ENCODE peak calls at places on chromosome 19, in ten cellular contexts. One of them, this sample, is unnamed.

GRCh38 chr19:771332-771785 is 20.4 kb downstream of the MISP start:
- DNase-seq in CD4-positive, alpha-beta T cell: no peak
- DNase-seq in spleen: no peak
- DNase-seq in cardiac muscle cell: peak
- DNase-seq in HepG2: peak
- DNase-seq in type B pancreatic cell: no peak
- DNase-seq in keratinocyte: no peak
- DNase-seq in WERI-Rb-1: peak
- DNase-seq in cardiac fibroblast: peak
- DNase-seq in brain microvascular endothelial cell: peak
- DNase-seq in this sample: no peak

GRCh38 chr19:11123076-11123567 is 32.5 kb downstream of the SPC24 start:
- DNase-seq in CD4-positive, alpha-beta T cell: no peak
- DNase-seq in spleen: no peak
- DNase-seq in cardiac muscle cell: no peak
- DNase-seq in HepG2: no peak
- DNase-seq in type B pancreatic cell: no peak
- DNase-seq in keratinocyte: no peak
- DNase-seq in WERI-Rb-1: no peak
- DNase-seq in cardiac fibroblast: no peak
- DNase-seq in brain microvascular endothelial cell: no peak
- DNase-seq in this sample: no peak

GRCh38 chr19:12092065-12092867 is 27.7 kb downstream of the ZNF844 start:
- DNase-seq in CD4-positive, alpha-beta T cell: peak
- DNase-seq in spleen: peak
- DNase-seq in cardiac muscle cell: peak
- DNase-seq in HepG2: peak
- DNase-seq in type B pancreatic cell: peak
- DNase-seq in keratinocyte: peak
- DNase-seq in WERI-Rb-1: no peak
- DNase-seq in cardiac fibroblast: peak
- DNase-seq in brain microvascular endothelial cell: peak
- DNase-seq in this sample: peak

GRCh38 chr19:3840804-3841203 is 28.0 kb downstream of the ZFR2 start:
- DNase-seq in CD4-positive, alpha-beta T cell: no peak
- DNase-seq in spleen: no peak
- DNase-seq in cardiac muscle cell: no peak
- DNase-seq in HepG2: no peak
- DNase-seq in type B pancreatic cell: no peak
- DNase-seq in keratinocyte: no peak
- DNase-seq in WERI-Rb-1: no peak
- DNase-seq in cardiac fibroblast: no peak
- DNase-seq in brain microvascular endothelial cell: no peak
- DNase-seq in this sample: no peak

GRCh38 chr19:39083983-39084731 is at the start of gene ACP7:
- DNase-seq in CD4-positive, alpha-beta T cell: peak
- DNase-seq in spleen: no peak
- DNase-seq in cardiac muscle cell: no peak
- DNase-seq in HepG2: no peak
- DNase-seq in type B pancreatic cell: no peak
- DNase-seq in keratinocyte: no peak
- DNase-seq in WERI-Rb-1: peak
- DNase-seq in cardiac fibroblast: no peak
- DNase-seq in brain microvascular endothelial cell: no peak
- DNase-seq in this sample: no peak

GRCh38 chr19:29548483-29549085 is 22.8 kb downstream of the VSTM2B start:
- DNase-seq in CD4-positive, alpha-beta T cell: no peak
- DNase-seq in spleen: peak
- DNase-seq in cardiac muscle cell: no peak
- DNase-seq in HepG2: no peak
- DNase-seq in type B pancreatic cell: peak
- DNase-seq in keratinocyte: no peak
- DNase-seq in WERI-Rb-1: no peak
- DNase-seq in cardiac fibroblast: no peak
- DNase-seq in brain microvascular endothelial cell: no peak
- DNase-seq in this sample: peak

GRCh38 chr19:1767464-1767933 is 14.2 kb downstream of the ONECUT3 start:
- DNase-seq in CD4-positive, alpha-beta T cell: peak
- DNase-seq in spleen: peak
- DNase-seq in cardiac muscle cell: peak
- DNase-seq in HepG2: no peak
- DNase-seq in type B pancreatic cell: no peak
- DNase-seq in keratinocyte: no peak
- DNase-seq in WERI-Rb-1: peak
- DNase-seq in cardiac fibroblast: peak
- DNase-seq in brain microvascular endothelial cell: no peak
- DNase-seq in this sample: peak

GRCh38 chr19:38904463-38905185 is 4.9 kb downstream of the NFKBIB start:
- DNase-seq in CD4-positive, alpha-beta T cell: no peak
- DNase-seq in spleen: no peak
- DNase-seq in cardiac muscle cell: no peak
- DNase-seq in HepG2: no peak
- DNase-seq in type B pancreatic cell: no peak
- DNase-seq in keratinocyte: no peak
- DNase-seq in WERI-Rb-1: no peak
- DNase-seq in cardiac fibroblast: peak
- DNase-seq in brain microvascular endothelial cell: no peak
- DNase-seq in this sample: no peak

GRCh38 chr19:58395220-58395978 is at the start of gene RNF225:
- DNase-seq in CD4-positive, alpha-beta T cell: no peak
- DNase-seq in spleen: no peak
- DNase-seq in cardiac muscle cell: no peak
- DNase-seq in HepG2: no peak
- DNase-seq in type B pancreatic cell: no peak
- DNase-seq in keratinocyte: no peak
- DNase-seq in WERI-Rb-1: no peak
- DNase-seq in cardiac fibroblast: no peak
- DNase-seq in brain microvascular endothelial cell: no peak
- DNase-seq in this sample: no peak

GRCh38 chr19:56840452-56841193 is at the start of the genes PEG3 and ZIM2:
- DNase-seq in CD4-positive, alpha-beta T cell: no peak
- DNase-seq in spleen: no peak
- DNase-seq in cardiac muscle cell: peak
- DNase-seq in HepG2: peak
- DNase-seq in type B pancreatic cell: no peak
- DNase-seq in keratinocyte: no peak
- DNase-seq in WERI-Rb-1: peak
- DNase-seq in cardiac fibroblast: no peak
- DNase-seq in brain microvascular endothelial cell: no peak
- DNase-seq in this sample: peak

GRCh38 chr19:10226376-10227214 is 4.5 kb downstream of the S1PR2 start:
- DNase-seq in CD4-positive, alpha-beta T cell: no peak
- DNase-seq in spleen: no peak
- DNase-seq in cardiac muscle cell: peak
- DNase-seq in HepG2: no peak
- DNase-seq in type B pancreatic cell: peak
- DNase-seq in keratinocyte: no peak
- DNase-seq in WERI-Rb-1: no peak
- DNase-seq in cardiac fibroblast: peak
- DNase-seq in brain microvascular endothelial cell: peak
- DNase-seq in this sample: no peak

GRCh38 chr19:12247644-12248222 is 47.0 kb downstream of the ZNF44 start:
- DNase-seq in CD4-positive, alpha-beta T cell: no peak
- DNase-seq in spleen: no peak
- DNase-seq in cardiac muscle cell: no peak
- DNase-seq in HepG2: no peak
- DNase-seq in type B pancreatic cell: no peak
- DNase-seq in keratinocyte: no peak
- DNase-seq in WERI-Rb-1: no peak
- DNase-seq in cardiac fibroblast: no peak
- DNase-seq in brain microvascular endothelial cell: no peak
- DNase-seq in this sample: no peak

GRCh38 chr19:1087813-1088418 is 7.3 kb downstream of the POLR2E start:
- DNase-seq in CD4-positive, alpha-beta T cell: peak
- DNase-seq in spleen: peak
- DNase-seq in cardiac muscle cell: no peak
- DNase-seq in HepG2: no peak
- DNase-seq in type B pancreatic cell: no peak
- DNase-seq in keratinocyte: no peak
- DNase-seq in WERI-Rb-1: no peak
- DNase-seq in cardiac fibroblast: no peak
- DNase-seq in brain microvascular endothelial cell: no peak
- DNase-seq in this sample: no peak

GRCh38 chr19:15467734-15468214 is 3.4 kb upstream of the RASAL3 start:
- DNase-seq in CD4-positive, alpha-beta T cell: no peak
- DNase-seq in spleen: peak
- DNase-seq in cardiac muscle cell: no peak
- DNase-seq in HepG2: no peak
- DNase-seq in type B pancreatic cell: no peak
- DNase-seq in keratinocyte: no peak
- DNase-seq in WERI-Rb-1: no peak
- DNase-seq in cardiac fibroblast: no peak
- DNase-seq in brain microvascular endothelial cell: no peak
- DNase-seq in this sample: no peak

DNA sequence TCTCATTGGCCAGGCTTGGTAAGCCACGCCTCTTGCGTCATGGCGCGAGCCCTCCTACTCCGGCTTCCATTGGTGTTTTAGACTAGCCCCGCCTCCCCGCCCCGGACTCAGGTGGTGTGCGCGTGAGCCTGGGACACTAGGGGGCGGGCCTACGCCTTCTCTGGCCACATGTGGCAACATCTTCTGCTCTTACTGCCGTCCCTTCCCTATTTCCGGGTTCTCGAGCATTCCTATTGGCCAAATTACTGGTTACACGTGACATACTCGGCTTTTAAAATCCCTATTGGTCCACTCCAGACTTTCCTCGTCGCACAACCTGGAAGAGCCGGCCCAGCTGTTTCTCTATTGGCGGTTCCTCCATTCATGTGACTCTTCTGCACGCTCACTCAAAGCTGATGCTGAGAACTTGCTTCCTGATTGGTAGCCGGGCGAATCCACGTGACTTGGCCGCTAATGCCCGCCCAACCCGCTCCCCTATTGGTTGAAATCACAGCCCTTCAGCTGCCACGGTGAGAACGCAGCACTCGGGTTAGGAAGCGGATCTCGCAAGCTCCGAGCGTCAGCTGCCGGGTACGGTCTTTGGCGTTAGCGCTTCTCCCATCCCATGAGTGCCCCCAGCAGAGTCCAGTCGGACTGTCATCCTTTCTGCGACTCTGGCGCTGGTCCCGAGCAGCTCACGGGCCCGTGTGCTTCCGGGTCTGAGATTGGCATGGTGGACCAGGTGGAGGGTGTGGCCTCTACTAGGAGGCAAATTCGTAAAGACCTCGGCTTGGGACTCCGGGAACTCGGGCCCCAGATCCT is at the start of gene BLOC1S3:
- DNase-seq in CD4-positive, alpha-beta T cell: peak
- DNase-seq in spleen: peak
- DNase-seq in cardiac muscle cell: peak
- DNase-seq in HepG2: peak
- DNase-seq in type B pancreatic cell: peak
- DNase-seq in keratinocyte: peak
- DNase-seq in WERI-Rb-1: peak
- DNase-seq in cardiac fibroblast: peak
- DNase-seq in brain microvascular endothelial cell: peak
- DNase-seq in this sample: peak
- TF ChIP-seq CTCF in CD4-positive, alpha-beta T cell: peak
- TF ChIP-seq CTCF in spleen: peak
- TF ChIP-seq CTCF in cardiac muscle cell: peak
- TF ChIP-seq CTCF in HepG2: peak
- TF ChIP-seq CTCF in type B pancreatic cell: peak
- TF ChIP-seq CTCF in keratinocyte: peak
- TF ChIP-seq CTCF in WERI-Rb-1: peak
- TF ChIP-seq CTCF in cardiac fibroblast: no peak
- TF ChIP-seq CTCF in brain microvascular endothelial cell: peak
- TF ChIP-seq CTCF in this sample: peak

GRCh38 chr19:47836038-47836437 is 14.3 kb downstream of the CRX start:
- DNase-seq in CD4-positive, alpha-beta T cell: no peak
- DNase-seq in spleen: no peak
- DNase-seq in cardiac muscle cell: no peak
- DNase-seq in HepG2: no peak
- DNase-seq in type B pancreatic cell: no peak
- DNase-seq in keratinocyte: no peak
- DNase-seq in WERI-Rb-1: no peak
- DNase-seq in cardiac fibroblast: no peak
- DNase-seq in brain microvascular endothelial cell: no peak
- DNase-seq in this sample: no peak

GRCh38 chr19:47826800-47827199 is 5.1 kb downstream of the CRX start:
- DNase-seq in CD4-positive, alpha-beta T cell: no peak
- DNase-seq in spleen: no peak
- DNase-seq in cardiac muscle cell: no peak
- DNase-seq in HepG2: no peak
- DNase-seq in type B pancreatic cell: no peak
- DNase-seq in keratinocyte: no peak
- DNase-seq in WERI-Rb-1: peak
- DNase-seq in cardiac fibroblast: no peak
- DNase-seq in brain microvascular endothelial cell: no peak
- DNase-seq in this sample: no peak

DNA sequence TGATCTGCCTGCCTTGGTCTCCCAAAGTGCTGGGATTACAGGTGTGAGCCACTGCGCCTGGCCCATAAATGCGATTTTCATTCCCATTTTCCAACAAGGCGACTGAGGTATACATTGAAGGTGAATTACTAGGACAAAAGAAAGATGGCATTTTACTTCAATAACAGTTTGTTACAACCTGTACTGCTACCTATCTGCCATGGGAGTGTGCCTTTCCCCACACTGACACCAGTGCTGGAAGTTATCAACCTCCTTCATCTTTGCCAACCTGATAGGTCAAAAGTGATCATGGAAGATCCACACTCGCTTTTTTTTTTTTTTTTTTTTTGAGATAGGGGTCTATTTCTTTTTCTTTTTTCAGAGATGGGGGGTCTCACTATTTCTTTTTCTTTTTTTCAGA is 11.0 kb downstream of the CRX start:
- DNase-seq in CD4-positive, alpha-beta T cell: no peak
- DNase-seq in spleen: no peak
- DNase-seq in cardiac muscle cell: no peak
- DNase-seq in HepG2: no peak
- DNase-seq in type B pancreatic cell: no peak
- DNase-seq in keratinocyte: no peak
- DNase-seq in WERI-Rb-1: no peak
- DNase-seq in cardiac fibroblast: no peak
- DNase-seq in brain microvascular endothelial cell: no peak
- DNase-seq in this sample: no peak
- TF ChIP-seq CTCF in CD4-positive, alpha-beta T cell: no peak
- TF ChIP-seq CTCF in spleen: no peak
- TF ChIP-seq CTCF in cardiac muscle cell: no peak
- TF ChIP-seq CTCF in HepG2: no peak
- TF ChIP-seq CTCF in type B pancreatic cell: no peak
- TF ChIP-seq CTCF in keratinocyte: no peak
- TF ChIP-seq CTCF in WERI-Rb-1: no peak
- TF ChIP-seq CTCF in cardiac fibroblast: no peak
- TF ChIP-seq CTCF in brain microvascular endothelial cell: no peak
- TF ChIP-seq CTCF in this sample: no peak

GRCh38 chr19:20558011-20558410 is 7.6 kb downstream of the ZNF737 start:
- DNase-seq in CD4-positive, alpha-beta T cell: no peak
- DNase-seq in spleen: no peak
- DNase-seq in cardiac muscle cell: no peak
- DNase-seq in HepG2: no peak
- DNase-seq in type B pancreatic cell: no peak
- DNase-seq in keratinocyte: no peak
- DNase-seq in WERI-Rb-1: peak
- DNase-seq in cardiac fibroblast: no peak
- DNase-seq in brain microvascular endothelial cell: no peak
- DNase-seq in this sample: peak
- TF ChIP-seq CTCF in CD4-positive, alpha-beta T cell: no peak
- TF ChIP-seq CTCF in spleen: no peak
- TF ChIP-seq CTCF in cardiac muscle cell: no peak
- TF ChIP-seq CTCF in HepG2: no peak
- TF ChIP-seq CTCF in type B pancreatic cell: peak
- TF ChIP-seq CTCF in keratinocyte: no peak
- TF ChIP-seq CTCF in WERI-Rb-1: peak
- TF ChIP-seq CTCF in cardiac fibroblast: no peak
- TF ChIP-seq CTCF in brain microvascular endothelial cell: no peak
- TF ChIP-seq CTCF in this sample: peak

GRCh38 chr19:51259348-51260245 is 8.7 kb downstream of the SIGLECL1 start:
- DNase-seq in CD4-positive, alpha-beta T cell: no peak
- DNase-seq in spleen: no peak
- DNase-seq in cardiac muscle cell: peak
- DNase-seq in HepG2: peak
- DNase-seq in type B pancreatic cell: no peak
- DNase-seq in keratinocyte: no peak
- DNase-seq in WERI-Rb-1: peak
- DNase-seq in cardiac fibroblast: peak
- DNase-seq in brain microvascular endothelial cell: peak
- DNase-seq in this sample: no peak
- TF ChIP-seq CTCF in CD4-positive, alpha-beta T cell: peak
- TF ChIP-seq CTCF in spleen: peak
- TF ChIP-seq CTCF in cardiac muscle cell: peak
- TF ChIP-seq CTCF in HepG2: peak
- TF ChIP-seq CTCF in type B pancreatic cell: peak
- TF ChIP-seq CTCF in keratinocyte: peak
- TF ChIP-seq CTCF in WERI-Rb-1: peak
- TF ChIP-seq CTCF in cardiac fibroblast: peak
- TF ChIP-seq CTCF in brain microvascular endothelial cell: peak
- TF ChIP-seq CTCF in this sample: peak